ENCODE peak calls at places on chromosomes 1 and 21, in six cellular contexts. X is lung, B is GM23248, S is SJSA1, D is Panc1, C is endodermal cell. V is an unnamed sample.

GRCh38 chr1:179883739-179884138 is 1.7 kb downstream of the TOR1AIP1 start:
- DNase-seq in X (no peak), B (peak), S (no peak), D (no peak), C (peak), V (no peak)

GRCh38 chr1:61472876-61473275 is 252.1 kb downstream of the TM2D1 start:
- DNase-seq in X (no peak), B (peak), S (no peak), D (no peak), C (no peak), V (no peak)

GRCh38 chr1:245500546-245500945 is 345.8 kb downstream of the KIF26B start:
- DNase-seq in X (no peak), B (peak), S (no peak), D (no peak), C (no peak), V (no peak)

GRCh38 chr1:178484698-178485225 is 12.0 kb downstream of the CLEC20A start:
- DNase-seq in X (no peak), B (no peak), S (no peak), D (no peak), C (no peak), V (no peak)

GRCh38 chr1:233033366-233033765 is 83.0 kb downstream of the NTPCR start:
- DNase-seq in X (no peak), B (peak), S (no peak), D (no peak), C (no peak), V (no peak)

GRCh38 chr1:153612755-153613331 is at the start of gene S100A16:
- DNase-seq in X (peak), B (peak), S (no peak), D (no peak), C (peak), V (peak)

GRCh38 chr1:236343246-236343862 is 50.7 kb upstream of the EDARADD start:
- DNase-seq in X (no peak), B (no peak), S (no peak), D (no peak), C (no peak), V (no peak)

GRCh38 chr1:221098462-221099406 is 219.5 kb downstream of the HLX start:
- DNase-seq in X (no peak), B (peak), S (no peak), D (no peak), C (no peak), V (no peak)

GRCh38 chr1:199218065-199218464 is 579.2 kb downstream of the PTPRC start:
- DNase-seq in X (no peak), B (no peak), S (no peak), D (no peak), C (peak), V (no peak)

GRCh38 chr1:182392045-182393028 is 747 bp upstream of the GLUL start:
- DNase-seq in X (peak), B (peak), S (no peak), D (no peak), C (no peak), V (no peak)

GRCh38 chr21:43916691-43917514 is 51.9 kb downstream of the AGPAT3 start:
- DNase-seq in X (no peak), B (peak), S (no peak), D (no peak), C (peak), V (no peak)

GRCh38 chr1:153771841-153772593 is 3.2 kb upstream of the SLC27A3 start:
- DNase-seq in X (no peak), B (no peak), S (no peak), D (no peak), C (peak), V (no peak)

GRCh38 chr1:68313736-68314594 is 81.6 kb upstream of the WLS start:
- DNase-seq in X (no peak), B (peak), S (peak), D (no peak), C (no peak), V (no peak)

GRCh38 chr1:153849487-153850185 is 73.1 kb downstream of the GATAD2B start:
- DNase-seq in X (no peak), B (no peak), S (no peak), D (no peak), C (no peak), V (no peak)

GRCh38 chr1:10474613-10475507 is at the start of gene PEX14:
- DNase-seq in X (peak), B (peak), S (peak), D (peak), C (peak), V (peak)

GRCh38 chr1:205061665-205062069 is 18.7 kb downstream of the CNTN2 start:
- DNase-seq in X (peak), B (peak), S (peak), D (peak), C (peak), V (peak)

GRCh38 chr21:43364851-43365424 is 62.0 kb downstream of the SIK1 start:
- DNase-seq in X (no peak), B (no peak), S (no peak), D (no peak), C (no peak), V (no peak)

GRCh38 chr1:230641900-230642262 is 400 bp upstream of the COG2 start:
- DNase-seq in X (no peak), B (no peak), S (no peak), D (no peak), C (no peak), V (no peak)

GRCh38 chr1:152143147-152143845 is 15.7 kb downstream of the RPTN start:
- DNase-seq in X (no peak), B (peak), S (no peak), D (no peak), C (no peak), V (no peak)

GRCh38 chr1:3068400-3069361 is at the start of gene PRDM16:
- DNase-seq in X (no peak), B (peak), S (no peak), D (no peak), C (peak), V (no peak)

GRCh38 chr1:40392206-40392605 is 18.7 kb downstream of the SMAP2 start:
- DNase-seq in X (no peak), B (peak), S (peak), D (no peak), C (peak), V (peak)

GRCh38 chr1:3213730-3214129 is 144.7 kb downstream of the PRDM16 start:
- DNase-seq in X (no peak), B (no peak), S (no peak), D (no peak), C (no peak), V (no peak)

GRCh38 chr1:32859915-32860314 is 10.8 kb downstream of the FNDC5 start:
- DNase-seq in X (no peak), B (no peak), S (no peak), D (no peak), C (no peak), V (no peak)

GRCh38 chr1:11925938-11926292 is 312 bp downstream of the KIAA2013 start:
- DNase-seq in X (no peak), B (peak), S (no peak), D (no peak), C (no peak), V (no peak)

GRCh38 chr21:36195613-36196012 is 39.0 kb downstream of the DOP1B start:
- DNase-seq in X (no peak), B (no peak), S (no peak), D (no peak), C (no peak), V (no peak)

GRCh38 chr1:193417945-193418744 is 231.7 kb upstream of the B3GALT2 start:
- DNase-seq in X (no peak), B (peak), S (no peak), D (no peak), C (no peak), V (no peak)
- H3K4me3 ChIP-seq in X (no peak), B (peak), S (peak), D (peak), C (no peak), V (peak)

DNA sequence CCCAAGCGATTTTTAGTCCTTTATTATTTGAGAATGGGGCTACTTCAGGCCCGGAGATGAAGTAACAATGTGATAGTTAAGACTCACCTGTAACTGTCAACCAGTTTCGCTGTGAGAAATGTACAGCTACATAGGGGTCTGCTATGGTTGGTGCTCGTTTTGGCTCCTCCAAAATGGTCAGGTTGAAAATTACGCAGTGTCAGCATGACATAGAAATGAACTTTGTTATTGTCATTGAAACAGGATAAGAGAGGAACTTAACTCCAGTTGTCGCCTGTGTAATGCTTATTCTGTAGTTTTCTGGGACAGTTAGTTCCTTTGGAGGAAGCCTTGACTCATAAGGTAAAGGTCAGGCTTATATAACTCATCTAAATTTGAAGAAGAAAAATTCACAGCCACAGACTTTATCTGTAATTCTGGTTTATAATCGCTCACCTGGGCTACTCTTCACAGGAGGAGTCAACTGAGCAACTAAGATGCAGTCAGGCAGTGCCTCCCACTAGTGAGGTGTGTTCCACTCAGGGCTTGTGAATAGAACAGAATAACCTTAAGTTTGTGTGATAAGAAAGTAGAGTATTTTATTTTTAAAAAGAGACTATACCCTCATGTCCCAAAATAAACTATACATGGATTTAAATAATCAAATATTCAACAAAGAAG is 130.9 kb downstream of the CD247 start:
- DNase-seq in X (no peak), B (no peak), S (no peak), D (no peak), C (no peak), V (no peak)
- H3K4me3 ChIP-seq in X (no peak), B (no peak), S (no peak), D (no peak), C (no peak), V (no peak)

DNA sequence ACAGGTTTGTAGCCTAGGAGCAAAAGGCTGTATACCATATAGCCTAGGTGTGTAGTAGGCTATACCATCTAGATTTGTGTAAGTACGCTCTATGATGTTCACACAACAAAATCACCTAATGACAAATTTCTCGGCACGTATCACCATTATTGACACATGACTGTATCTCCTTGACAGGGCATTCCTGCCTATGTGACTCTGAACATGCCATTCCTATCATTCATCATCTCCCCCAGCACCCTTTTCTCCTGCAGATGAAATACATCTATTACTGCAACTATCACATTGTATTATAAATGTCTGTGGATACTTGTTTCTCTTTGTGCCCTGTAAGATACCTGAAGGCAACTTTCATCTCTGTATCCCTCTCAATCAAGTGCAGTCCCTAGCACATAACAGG is 29.9 kb downstream of the TP53BP2 start:
- DNase-seq in X (no peak), B (peak), S (no peak), D (peak), C (no peak), V (no peak)
- H3K4me3 ChIP-seq in X (no peak), B (no peak), S (no peak), D (no peak), C (peak), V (no peak)

DNA sequence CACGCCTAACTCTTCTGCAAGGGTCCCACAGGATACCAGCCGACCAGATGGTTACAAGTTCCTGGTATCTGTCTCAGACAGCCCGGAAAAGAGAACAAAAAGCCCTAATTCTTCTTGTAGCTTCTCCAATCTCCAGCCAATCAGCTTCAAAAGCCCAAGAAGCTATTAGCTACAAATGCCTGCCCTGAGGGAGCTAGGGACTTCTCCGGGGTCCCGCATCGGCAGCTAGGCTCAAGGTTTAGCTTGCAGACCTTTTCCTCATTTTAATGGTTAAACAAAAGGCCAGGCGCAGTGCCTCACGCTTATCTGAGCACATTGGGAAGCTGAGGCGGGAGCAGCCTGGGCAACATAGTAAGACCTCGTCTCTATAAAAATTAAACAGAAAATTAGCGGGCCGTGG is 4.8 kb upstream of the OTUD3 start:
- DNase-seq in X (no peak), B (no peak), S (no peak), D (no peak), C (no peak), V (no peak)
- H3K4me3 ChIP-seq in X (no peak), B (no peak), S (no peak), D (no peak), C (no peak), V (no peak)

DNA sequence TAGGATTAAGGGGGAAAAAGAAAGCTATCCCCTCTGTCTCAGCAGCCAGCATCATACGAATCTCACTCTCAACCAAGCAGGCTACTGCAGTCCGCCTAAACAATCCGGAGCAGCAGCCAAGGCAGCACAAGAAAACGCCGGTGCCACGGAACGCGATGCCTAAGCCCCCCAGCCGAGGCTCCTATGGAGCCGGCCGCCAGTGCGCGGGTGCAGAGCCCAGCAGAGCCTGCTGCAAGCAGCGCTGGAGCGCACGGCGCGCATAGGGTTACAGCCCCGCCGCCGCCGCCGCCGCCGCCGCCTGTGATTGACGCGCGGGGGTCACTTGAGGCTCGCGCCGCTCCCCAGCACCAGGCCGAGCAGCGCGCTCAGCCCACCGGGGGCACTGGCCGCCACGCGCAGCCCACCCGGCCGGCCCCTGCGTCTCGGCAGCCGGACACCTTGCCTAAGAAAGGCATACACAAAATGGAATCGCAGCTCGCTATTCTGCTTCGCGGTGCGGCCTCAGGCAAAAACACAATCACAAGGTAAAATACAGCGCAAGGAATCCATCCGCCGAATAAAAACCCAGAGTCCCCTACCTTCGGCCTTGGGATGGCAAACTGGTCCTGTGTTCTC is 780 bp downstream of the HIVEP3 start:
- DNase-seq in X (no peak), B (peak), S (no peak), D (no peak), C (peak), V (peak)
- H3K4me3 ChIP-seq in X (peak), B (peak), S (peak), D (peak), C (peak), V (peak)

DNA sequence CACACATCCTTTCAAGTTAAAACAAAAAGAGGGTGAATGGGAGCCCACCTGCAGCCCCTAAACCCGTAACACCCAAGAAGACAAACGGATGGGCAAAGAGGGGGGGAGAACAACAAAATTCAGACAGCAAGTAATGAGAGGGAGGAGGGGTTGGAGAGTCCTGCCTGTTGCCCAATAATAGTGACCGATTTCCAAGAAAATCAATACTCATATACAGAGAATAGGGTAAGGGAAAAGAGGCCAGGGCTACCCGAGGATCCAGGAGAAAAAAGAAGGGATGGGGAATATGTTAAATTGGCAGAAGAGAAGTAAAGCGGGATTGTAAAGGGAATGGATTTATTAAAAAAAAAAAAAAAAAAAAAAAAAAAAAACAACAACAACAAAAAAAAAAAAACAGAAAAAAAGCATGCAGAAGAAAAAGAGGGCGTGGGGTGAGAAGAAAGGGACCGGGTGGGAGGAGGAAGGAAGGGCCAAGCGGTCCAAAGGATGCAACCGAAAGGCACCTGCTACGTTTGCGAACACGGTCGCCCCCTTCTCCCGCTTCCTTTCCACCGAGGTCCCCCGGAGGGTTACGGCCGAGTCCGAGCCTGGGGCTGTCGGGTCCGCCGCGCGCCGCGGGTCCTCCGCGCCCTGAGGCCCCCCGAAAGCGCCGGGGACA is 930 bp downstream of the SLC30A10 start:
- DNase-seq in X (no peak), B (no peak), S (no peak), D (no peak), C (no peak), V (no peak)
- H3K4me3 ChIP-seq in X (no peak), B (peak), S (no peak), D (peak), C (peak), V (peak)

GRCh38 chr1:87327362-87328120 is 1.1 kb upstream of the LMO4 start:
- DNase-seq in X (no peak), B (peak), S (no peak), D (no peak), C (no peak), V (no peak)
- H3K4me3 ChIP-seq in X (peak), B (peak), S (peak), D (peak), C (peak), V (peak)

GRCh38 chr1:167442142-167442848 is 76.0 kb downstream of the CD247 start:
- DNase-seq in X (peak), B (peak), S (peak), D (peak), C (peak), V (peak)
- H3K4me3 ChIP-seq in X (no peak), B (no peak), S (no peak), D (no peak), C (no peak), V (no peak)